ENCODE peak calls at places on chromosomes 4 and X, in ten cellular contexts. F is PC-3; T is right lobe of liver; U is lower lobe of right lung; X is activated CD8-positive, alpha-beta memory T cell treated with anti-CD3 and anti-CD28 coated beads, Interleukin-2, amount 10 ng/mL, durations not matched to agents 7 days and 5 days; M is upper lobe of right lung; Z is activated CD8-positive, alpha-beta T cell treated with anti-CD3 and anti-CD28 coated beads, Interleukin-2, amount 10 ng/mL, durations not matched to agents 7 days and 5 days; I is Right ventricle myocardium superior; N is CD8-positive, alpha-beta T cell; Y is gastrocnemius medialis. B is an unnamed sample.
A peak's percentile ranks its signal among the peaks of the same experiment; 100 is the strongest.

GRCh38 chr4:147136783-147137182 is 191.1 kb upstream of the TTC29 start:
- ATAC-seq in M (no peak), T (no peak), Y (no peak), X (no peak), F (no peak), I (no peak), U (no peak), Z (no peak), N (no peak), B (no peak)

GRCh38 chr4:94567811-94568210 is 116.1 kb downstream of the PDLIM5 start:
- ATAC-seq in Z (no peak), I (no peak), M (no peak), U (no peak), N (no peak), F (no peak), X (peak; percentile 39), T (peak; percentile 46), Y (no peak), B (no peak)

GRCh38 chr4:119151161-119151560 is 15.5 kb downstream of the MYOZ2 start:
- ATAC-seq in I (peak; percentile 87), M (no peak), T (no peak), F (no peak), N (no peak), X (no peak), Y (peak; percentile 55), Z (no peak), U (no peak), B (no peak)

GRCh38 chrX:23012162-23012561 is 12.4 kb downstream of the DDX53 start:
- ATAC-seq in U (no peak), M (no peak), I (peak; percentile 67), T (no peak), F (no peak), N (no peak), Y (no peak), X (no peak), Z (no peak), B (no peak)

GRCh38 chrX:13051529-13052172 is 7.2 kb upstream of the FAM9C start:
- ATAC-seq in Z (peak; percentile 49), F (no peak), X (peak; percentile 55), M (no peak), U (no peak), Y (no peak), I (no peak), N (peak; percentile 81), T (peak; percentile 51), B (peak; percentile 82)

GRCh38 chrX:39504850-39505259 is 592.9 kb downstream of the BCOR start:
- ATAC-seq in F (no peak), Z (no peak), X (no peak), T (no peak), I (peak; percentile 51), N (no peak), Y (no peak), U (no peak), M (no peak), B (no peak)

GRCh38 chrX:70219938-70220764 is 14.3 kb upstream of the AWAT1 start:
- ATAC-seq in Y (no peak), M (no peak), T (no peak), I (peak; percentile 71), Z (no peak), F (peak; percentile 98), N (no peak), U (no peak), X (no peak), B (no peak)

GRCh38 chr4:73945674-73946449 is 36.0 kb downstream of the PF4 start:
- ATAC-seq in M (peak; percentile 97), F (peak; percentile 56), Y (no peak), T (no peak), U (peak; percentile 96), Z (no peak), X (no peak), N (no peak), I (no peak), B (no peak)

GRCh38 chr4:173365359-173365996 is 5.3 kb upstream of the SAP30 start:
- ATAC-seq in M (no peak), Z (no peak), N (no peak), U (no peak), F (no peak), I (no peak), T (no peak), Y (no peak), X (no peak), B (no peak)

GRCh38 chrX:75149654-75150053 is 6.4 kb downstream of the ABCB7 start:
- ATAC-seq in F (no peak), Y (no peak), N (no peak), X (no peak), Z (no peak), M (no peak), I (no peak), T (no peak), U (no peak), B (no peak)

B was measured in stimulated activated memory B cell treated with anti-CD40 and anti-IgM and Interleukin-4, amounts not matched to agents 10 μg/mL and 1 μg/mL and 100 μg/mL, for 72 hours.